ENCODE peak calls at places on chromosomes 5 and 9, in five cellular contexts. S is IMR-90, A is A549, H is K562, T is HepG2. E is an unnamed sample.

GRCh38 chr9:68999393-69000105 is 14.4 kb downstream of the PRKACG start:
- DNase-seq in S (peak; percentile 65), A (peak; percentile 69), H (peak; percentile 77), T (peak; percentile 75), E (peak; percentile 70)

GRCh38 chr9:70053864-70054263 is 10.2 kb downstream of the MAMDC2 start:
- DNase-seq in S (no peak), A (no peak), H (no peak), T (no peak), E (no peak)

GRCh38 chr5:137036630-137037029 is 462.5 kb downstream of the SPOCK1 start:
- DNase-seq in S (no peak), A (no peak), H (no peak), T (no peak), E (peak; percentile 61)

GRCh38 chr5:168600409-168600808 is 21.2 kb upstream of the PANK3 start:
- DNase-seq in S (no peak), A (no peak), H (no peak), T (peak; percentile 84), E (peak; percentile 52)

GRCh38 chr5:39520232-39520572 is 95.4 kb upstream of the DAB2 start:
- DNase-seq in S (peak; percentile 95), A (peak; percentile 29), H (no peak), T (no peak), E (no peak)

GRCh38 chr9:124286292-124286931 is 28.7 kb downstream of the NEK6 start:
- DNase-seq in S (peak; percentile 98), A (peak; percentile 73), H (no peak), T (no peak), E (no peak)

GRCh38 chr5:112957970-112958773 is 18.4 kb upstream of the DCP2 start:
- DNase-seq in S (peak; percentile 98), A (peak; percentile 88), H (peak; percentile 37), T (peak; percentile 65), E (no peak)

GRCh38 chr5:92519717-92520632 is 1061.0 kb downstream of the NR2F1-AS1 start:
- DNase-seq in S (peak; percentile 15), A (no peak), H (no peak), T (no peak), E (no peak)

GRCh38 chr5:53031695-53032096 is 42.5 kb downstream of the ITGA2 start:
- DNase-seq in S (peak; percentile 98), A (peak; percentile 82), H (no peak), T (peak; percentile 89), E (no peak)

GRCh38 chr5:88882321-88883038 is 504 bp downstream of the MEF2C start:
- DNase-seq in S (peak; percentile 4), A (no peak), H (no peak), T (no peak), E (no peak)

GRCh38 chr5:85077581-85077980 is 692.9 kb upstream of the EDIL3 start:
- DNase-seq in S (no peak), A (no peak), H (no peak), T (no peak), E (no peak)

GRCh38 chr9:130288393-130288792 is 22.8 kb downstream of the HMCN2 start:
- DNase-seq in S (no peak), A (no peak), H (no peak), T (no peak), E (no peak)

GRCh38 chr5:81749562-81750307 is 1.2 kb downstream of the SSBP2 start:
- DNase-seq in S (peak; percentile 17), A (no peak), H (peak; percentile 36), T (no peak), E (no peak)

GRCh38 chr5:30607301-30607700 is 586.2 kb upstream of the CDH6 start:
- DNase-seq in S (no peak), A (no peak), H (no peak), T (peak; percentile 45), E (no peak)

GRCh38 chr9:87260171-87260570 is 237.5 kb upstream of the DAPK1 start:
- DNase-seq in S (no peak), A (no peak), H (no peak), T (no peak), E (no peak)

GRCh38 chr5:157817928-157818327 is 41.0 kb downstream of the CLINT1 start:
- DNase-seq in S (no peak), A (no peak), H (no peak), T (no peak), E (no peak)

GRCh38 chr9:125372441-125373226 is 111.0 kb downstream of the GAPVD1 start:
- DNase-seq in S (no peak), A (no peak), H (no peak), T (peak; percentile 40), E (no peak)

DNA sequence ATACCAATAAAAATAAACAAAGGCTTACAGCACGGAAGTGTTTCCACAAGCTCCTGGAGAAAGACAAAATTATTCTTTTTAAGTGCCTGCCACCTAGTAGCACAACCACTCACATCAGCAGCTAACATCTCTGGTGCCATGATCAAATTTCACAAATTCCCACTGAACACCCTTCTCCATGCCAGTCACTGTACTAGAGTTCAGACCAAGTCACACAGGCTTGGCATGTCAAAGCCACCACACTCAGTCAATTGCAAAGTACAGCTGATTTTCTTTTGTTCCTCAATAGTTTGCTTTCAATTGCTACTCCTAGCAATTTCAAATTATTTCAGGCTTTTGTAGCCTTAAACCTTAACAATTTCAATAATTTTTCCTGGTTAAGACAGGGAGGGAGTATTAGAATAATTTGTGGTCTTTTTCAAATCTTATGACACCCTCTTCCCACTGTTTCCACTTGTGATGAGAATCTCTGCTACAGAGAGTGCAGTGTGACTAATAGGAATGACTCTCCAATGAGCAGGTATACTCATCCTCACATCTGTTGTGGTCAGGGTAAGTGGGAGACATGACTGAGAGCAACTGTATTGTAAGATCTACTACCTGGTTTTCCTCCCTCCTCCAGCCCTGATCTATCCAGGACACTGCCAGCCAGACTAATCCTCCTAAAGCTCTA is 46.2 kb downstream of the RNF145 start:
- DNase-seq in S (peak; percentile 94), A (peak; percentile 45), H (no peak), T (no peak), E (no peak)
- TF ChIP-seq MAFK in S (no peak), A (no peak), H (no peak), T (no peak), E (no peak)

DNA sequence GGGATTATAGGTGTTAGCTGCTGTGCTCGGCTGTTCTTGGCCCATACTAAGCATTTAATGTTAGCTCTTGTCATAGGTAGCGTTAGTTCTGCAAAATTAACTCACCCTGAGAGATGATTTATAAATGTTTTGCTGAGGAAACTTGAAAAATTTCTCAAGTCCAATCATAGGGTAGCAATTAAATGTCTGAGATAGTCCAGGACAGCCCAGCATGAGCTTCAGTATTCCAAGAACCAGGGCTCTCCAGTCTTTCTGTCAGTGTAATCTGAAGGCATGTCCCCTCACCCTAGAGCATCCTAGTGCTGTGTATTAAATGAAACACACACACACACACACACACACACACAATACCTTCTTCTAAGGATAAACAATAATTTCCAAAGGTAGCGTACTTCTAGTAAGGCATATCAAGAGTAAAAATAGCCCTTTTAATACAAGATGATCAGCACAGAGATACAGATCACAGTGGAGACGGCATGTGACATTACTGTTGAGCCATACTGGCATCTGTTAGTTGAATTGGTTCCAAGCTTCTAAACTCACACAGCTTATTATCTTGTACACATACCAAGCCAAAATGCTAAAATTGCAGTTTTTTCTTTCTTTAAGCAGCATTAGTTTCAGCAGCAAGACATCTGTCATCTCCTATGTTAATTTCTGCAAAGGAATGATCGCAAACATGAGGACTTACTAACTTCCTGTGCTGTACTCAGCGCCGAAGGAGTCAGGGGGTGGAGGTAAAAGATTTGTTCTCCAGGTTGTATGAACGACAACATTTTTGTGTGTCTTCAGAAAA is 46.3 kb upstream of the JMY start:
- DNase-seq in S (no peak), A (no peak), H (no peak), T (no peak), E (no peak)
- TF ChIP-seq MAFK in S (no peak), A (no peak), H (no peak), T (no peak), E (no peak)

GRCh38 chr5:4453650-4454049 is 686.5 kb upstream of the ADAMTS16 start:
- DNase-seq in S (no peak), A (no peak), H (no peak), T (no peak), E (no peak)
- TF ChIP-seq MAFK in S (no peak), A (no peak), H (no peak), T (no peak), E (no peak)

DNA sequence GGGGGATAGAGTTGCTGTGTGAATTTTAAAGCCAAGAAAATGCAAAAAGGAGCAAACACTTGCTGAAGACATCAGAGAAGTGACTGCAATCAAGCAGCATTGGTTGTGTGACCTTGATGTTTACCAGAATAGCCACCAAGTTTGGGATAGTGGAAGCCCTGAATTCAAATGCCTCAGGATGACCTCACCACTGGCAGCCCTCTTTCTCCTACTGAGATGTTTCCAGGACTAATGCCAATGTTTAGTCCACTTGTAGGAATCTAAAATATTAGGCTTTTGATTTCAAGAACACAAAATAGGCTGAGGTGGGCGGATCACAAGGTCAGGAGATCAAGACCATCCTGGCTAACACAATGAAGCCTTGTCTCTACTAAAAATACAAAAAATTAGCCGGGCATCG is 112.2 kb upstream of the NUDT12 start:
- DNase-seq in S (peak; percentile 17), A (no peak), H (no peak), T (no peak), E (no peak)
- TF ChIP-seq MAFK in S (no peak), A (no peak), H (no peak), T (no peak), E (no peak)

DNA sequence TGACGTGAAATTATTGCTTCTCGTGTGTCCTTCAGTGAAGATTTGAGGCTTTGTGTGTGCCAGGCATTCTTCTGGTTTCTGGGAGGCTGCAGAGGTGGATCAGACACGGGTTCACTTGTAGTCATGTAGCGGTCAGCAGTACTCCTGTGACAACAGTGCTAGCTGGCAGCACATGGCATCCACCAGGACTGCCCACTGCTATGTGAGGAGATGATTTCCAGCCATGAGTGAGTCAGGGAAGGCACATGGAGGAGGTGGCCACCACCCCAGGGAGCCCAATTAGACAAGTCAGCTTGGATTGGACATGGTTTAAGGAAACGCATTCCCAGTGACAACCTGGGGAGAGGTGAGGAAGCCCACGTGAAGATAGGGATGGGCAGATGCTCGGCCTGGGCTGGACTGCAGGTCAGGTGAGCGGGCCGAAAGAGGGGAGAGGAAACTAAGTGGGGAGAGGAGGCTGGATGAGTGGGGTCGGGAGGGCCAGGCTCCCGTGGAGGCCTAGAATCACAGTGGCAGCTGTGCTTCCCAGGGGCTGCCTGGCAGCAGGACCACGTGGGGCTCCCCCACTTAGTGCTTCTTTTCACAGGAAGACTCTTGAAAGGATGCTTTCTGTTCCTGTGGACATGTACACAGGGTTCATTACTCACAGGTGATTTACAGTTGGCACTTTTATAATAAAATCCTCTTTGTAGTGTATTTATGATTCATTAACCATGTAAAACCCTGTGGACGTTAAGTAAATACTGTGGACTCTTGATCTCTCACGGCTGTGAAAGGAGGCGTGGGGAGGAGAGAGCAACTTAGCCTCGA is 80.0 kb upstream of the OTULINL start:
- DNase-seq in S (no peak), A (no peak), H (no peak), T (no peak), E (no peak)
- TF ChIP-seq MAFK in S (no peak), A (no peak), H (no peak), T (no peak), E (no peak)

GRCh38 chr5:32852535-32852934 is 141.4 kb downstream of the NPR3 start:
- DNase-seq in S (peak; percentile 89), A (peak; percentile 83), H (no peak), T (peak; percentile 22), E (peak; percentile 33)
- TF ChIP-seq MAFK in S (no peak), A (no peak), H (no peak), T (no peak), E (no peak)

DNA sequence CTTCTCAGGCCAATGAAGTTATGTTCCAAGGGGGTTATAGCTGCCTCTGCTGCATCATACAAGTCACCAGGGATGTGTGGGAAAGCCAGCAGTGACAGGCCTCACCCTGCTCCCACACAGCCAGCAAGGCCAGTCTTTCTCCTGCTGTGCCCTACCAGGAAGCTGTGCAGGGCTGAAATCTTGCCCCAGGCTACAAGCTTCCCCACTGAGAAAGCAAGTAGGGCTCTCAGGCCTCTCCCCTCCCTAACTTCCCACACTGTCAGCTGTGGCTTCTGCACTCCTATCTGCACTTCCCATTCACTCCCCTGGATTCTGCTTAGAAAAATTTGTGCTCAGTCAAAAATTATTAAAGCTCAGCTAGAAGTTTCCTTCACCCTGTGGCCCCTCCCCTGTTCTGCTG is 611.2 kb upstream of the ZNF608 start:
- DNase-seq in S (no peak), A (no peak), H (no peak), T (no peak), E (no peak)
- TF ChIP-seq MAFK in S (no peak), A (no peak), H (no peak), T (no peak), E (no peak)

E was measured in H1.